ENCODE peak calls at places on chromosomes 5 and 9, in four cellular contexts. One of them, this sample, is unnamed.

GRCh38 chr9:120978987-120979386 is 52.4 kb upstream of the TRAF1 start:
- DNase-seq in activated CD8-positive, alpha-beta T cell treated with anti-CD3 and anti-CD28 coated beads, Interleukin-2, amount 10 ng/mL, durations not matched to agents 7 days and 5 days: no peak
- DNase-seq in substantia nigra: no peak
- DNase-seq in ACHN: no peak
- DNase-seq in this sample: no peak

GRCh38 chr9:136119259-136120118 is 814 bp upstream of the TMEM250 start:
- DNase-seq in activated CD8-positive, alpha-beta T cell treated with anti-CD3 and anti-CD28 coated beads, Interleukin-2, amount 10 ng/mL, durations not matched to agents 7 days and 5 days: no peak
- DNase-seq in ACHN: peak
- DNase-seq in substantia nigra: peak
- DNase-seq in this sample: no peak

GRCh38 chr9:136617746-136618577 is 44.8 kb upstream of the EGFL7 start:
- DNase-seq in ACHN: no peak
- DNase-seq in substantia nigra: no peak
- DNase-seq in activated CD8-positive, alpha-beta T cell treated with anti-CD3 and anti-CD28 coated beads, Interleukin-2, amount 10 ng/mL, durations not matched to agents 7 days and 5 days: no peak
- DNase-seq in this sample: no peak

GRCh38 chr5:52560366-52560765 is 227.3 kb upstream of the ITGA1 start:
- DNase-seq in substantia nigra: no peak
- DNase-seq in ACHN: peak
- DNase-seq in activated CD8-positive, alpha-beta T cell treated with anti-CD3 and anti-CD28 coated beads, Interleukin-2, amount 10 ng/mL, durations not matched to agents 7 days and 5 days: no peak
- DNase-seq in this sample: no peak

GRCh38 chr9:114906922-114907571 is 23.3 kb downstream of the TNFSF8 start:
- DNase-seq in substantia nigra: no peak
- DNase-seq in activated CD8-positive, alpha-beta T cell treated with anti-CD3 and anti-CD28 coated beads, Interleukin-2, amount 10 ng/mL, durations not matched to agents 7 days and 5 days: peak
- DNase-seq in ACHN: peak
- DNase-seq in this sample: no peak

GRCh38 chr9:115411993-115412452 is 294.1 kb upstream of the TNC start:
- DNase-seq in ACHN: no peak
- DNase-seq in substantia nigra: no peak
- DNase-seq in activated CD8-positive, alpha-beta T cell treated with anti-CD3 and anti-CD28 coated beads, Interleukin-2, amount 10 ng/mL, durations not matched to agents 7 days and 5 days: no peak
- DNase-seq in this sample: no peak

GRCh38 chr9:131635285-131635684 is 90.0 kb downstream of the PRRT1B start:
- DNase-seq in substantia nigra: no peak
- DNase-seq in ACHN: peak
- DNase-seq in activated CD8-positive, alpha-beta T cell treated with anti-CD3 and anti-CD28 coated beads, Interleukin-2, amount 10 ng/mL, durations not matched to agents 7 days and 5 days: peak
- DNase-seq in this sample: peak

GRCh38 chr9:106864533-106865143 is 1.7 kb downstream of the ZNF462 start:
- DNase-seq in activated CD8-positive, alpha-beta T cell treated with anti-CD3 and anti-CD28 coated beads, Interleukin-2, amount 10 ng/mL, durations not matched to agents 7 days and 5 days: no peak
- DNase-seq in ACHN: peak
- DNase-seq in substantia nigra: no peak
- DNase-seq in this sample: peak

GRCh38 chr5:61289669-61290363 is 42.2 kb upstream of the ZSWIM6 start:
- DNase-seq in ACHN: no peak
- DNase-seq in substantia nigra: no peak
- DNase-seq in activated CD8-positive, alpha-beta T cell treated with anti-CD3 and anti-CD28 coated beads, Interleukin-2, amount 10 ng/mL, durations not matched to agents 7 days and 5 days: no peak
- DNase-seq in this sample: no peak

GRCh38 chr5:27316283-27316675 is 277.9 kb upstream of the CDH9 start:
- DNase-seq in substantia nigra: no peak
- DNase-seq in activated CD8-positive, alpha-beta T cell treated with anti-CD3 and anti-CD28 coated beads, Interleukin-2, amount 10 ng/mL, durations not matched to agents 7 days and 5 days: no peak
- DNase-seq in ACHN: peak
- DNase-seq in this sample: no peak

GRCh38 chr5:151068571-151069197 is 12.2 kb downstream of the TNIP1 start:
- DNase-seq in ACHN: no peak
- DNase-seq in substantia nigra: no peak
- DNase-seq in activated CD8-positive, alpha-beta T cell treated with anti-CD3 and anti-CD28 coated beads, Interleukin-2, amount 10 ng/mL, durations not matched to agents 7 days and 5 days: no peak
- DNase-seq in this sample: no peak

GRCh38 chr5:150441813-150442698 is 7.5 kb downstream of the RPS14 start:
- DNase-seq in activated CD8-positive, alpha-beta T cell treated with anti-CD3 and anti-CD28 coated beads, Interleukin-2, amount 10 ng/mL, durations not matched to agents 7 days and 5 days: no peak
- DNase-seq in substantia nigra: no peak
- DNase-seq in ACHN: no peak
- DNase-seq in this sample: no peak

GRCh38 chr9:76001494-76001893 is 111.0 kb downstream of the PCSK5 start:
- DNase-seq in activated CD8-positive, alpha-beta T cell treated with anti-CD3 and anti-CD28 coated beads, Interleukin-2, amount 10 ng/mL, durations not matched to agents 7 days and 5 days: no peak
- DNase-seq in ACHN: no peak
- DNase-seq in substantia nigra: no peak
- DNase-seq in this sample: no peak

GRCh38 chr5:73387630-73388370 is 60.8 kb downstream of the FOXD1 start:
- DNase-seq in ACHN: no peak
- DNase-seq in activated CD8-positive, alpha-beta T cell treated with anti-CD3 and anti-CD28 coated beads, Interleukin-2, amount 10 ng/mL, durations not matched to agents 7 days and 5 days: peak
- DNase-seq in substantia nigra: no peak
- DNase-seq in this sample: no peak

GRCh38 chr9:136107953-136108647 is 10.6 kb downstream of the TMEM250 start:
- DNase-seq in activated CD8-positive, alpha-beta T cell treated with anti-CD3 and anti-CD28 coated beads, Interleukin-2, amount 10 ng/mL, durations not matched to agents 7 days and 5 days: peak
- DNase-seq in ACHN: no peak
- DNase-seq in substantia nigra: no peak
- DNase-seq in this sample: no peak

GRCh38 chr9:106878943-106879916 is 16.3 kb downstream of the ZNF462 start:
- DNase-seq in activated CD8-positive, alpha-beta T cell treated with anti-CD3 and anti-CD28 coated beads, Interleukin-2, amount 10 ng/mL, durations not matched to agents 7 days and 5 days: no peak
- DNase-seq in substantia nigra: no peak
- DNase-seq in ACHN: no peak
- DNase-seq in this sample: no peak

GRCh38 chr5:142618125-142618524 is 67.8 kb downstream of the FGF1 start:
- DNase-seq in activated CD8-positive, alpha-beta T cell treated with anti-CD3 and anti-CD28 coated beads, Interleukin-2, amount 10 ng/mL, durations not matched to agents 7 days and 5 days: peak
- DNase-seq in ACHN: peak
- DNase-seq in substantia nigra: no peak
- DNase-seq in this sample: no peak

GRCh38 chr5:28165116-28165515 is 1126.7 kb upstream of the CDH9 start:
- DNase-seq in activated CD8-positive, alpha-beta T cell treated with anti-CD3 and anti-CD28 coated beads, Interleukin-2, amount 10 ng/mL, durations not matched to agents 7 days and 5 days: no peak
- DNase-seq in ACHN: no peak
- DNase-seq in substantia nigra: no peak
- DNase-seq in this sample: no peak

GRCh38 chr5:22372826-22373660 is 480.1 kb downstream of the CDH12 start:
- DNase-seq in ACHN: no peak
- DNase-seq in activated CD8-positive, alpha-beta T cell treated with anti-CD3 and anti-CD28 coated beads, Interleukin-2, amount 10 ng/mL, durations not matched to agents 7 days and 5 days: no peak
- DNase-seq in substantia nigra: no peak
- DNase-seq in this sample: no peak

GRCh38 chr5:43482490-43483064 is 1.1 kb downstream of the TMEM267 start:
- DNase-seq in substantia nigra: no peak
- DNase-seq in activated CD8-positive, alpha-beta T cell treated with anti-CD3 and anti-CD28 coated beads, Interleukin-2, amount 10 ng/mL, durations not matched to agents 7 days and 5 days: no peak
- DNase-seq in ACHN: peak
- DNase-seq in this sample: no peak

GRCh38 chr9:109817846-109818472 is 38.0 kb downstream of the PALM2AKAP2 start:
- DNase-seq in activated CD8-positive, alpha-beta T cell treated with anti-CD3 and anti-CD28 coated beads, Interleukin-2, amount 10 ng/mL, durations not matched to agents 7 days and 5 days: peak
- DNase-seq in ACHN: peak
- DNase-seq in substantia nigra: no peak
- DNase-seq in this sample: no peak

GRCh38 chr9:2158111-2158610 is 143.0 kb downstream of the SMARCA2 start:
- DNase-seq in ACHN: peak
- DNase-seq in substantia nigra: no peak
- DNase-seq in activated CD8-positive, alpha-beta T cell treated with anti-CD3 and anti-CD28 coated beads, Interleukin-2, amount 10 ng/mL, durations not matched to agents 7 days and 5 days: peak
- DNase-seq in this sample: no peak

GRCh38 chr9:130138791-130139190 is 33.4 kb upstream of the NCS1 start:
- DNase-seq in ACHN: peak
- DNase-seq in activated CD8-positive, alpha-beta T cell treated with anti-CD3 and anti-CD28 coated beads, Interleukin-2, amount 10 ng/mL, durations not matched to agents 7 days and 5 days: no peak
- DNase-seq in substantia nigra: no peak
- DNase-seq in this sample: peak

This sample was measured in caudate nucleus.